ENCODE peak calls at places on chromosome 7, in eight cellular contexts. M is tibial nerve, F is endothelial cell, P is astrocyte of the spinal cord, E is GM10248, Y is lower leg skin, J is foreskin keratinocyte, O is upper lobe of right lung. R is an unnamed sample.

GRCh38 chr7:28572321-28573058 is 160.2 kb downstream of the CREB5 start:
- DNase-seq in Y (no peak), J (no peak), F (no peak), O (no peak), M (no peak), P (no peak), E (no peak), R (no peak)

GRCh38 chr7:157780312-157780711 is 443.5 kb downstream of the DNAJB6 start:
- DNase-seq in M (no peak), E (no peak), O (peak; percentile 46), Y (peak; percentile 76), F (no peak), J (no peak), P (no peak), R (no peak)

GRCh38 chr7:118080947-118081346 is 103.0 kb upstream of the LSM8 start:
- DNase-seq in O (no peak), Y (no peak), F (no peak), P (peak; percentile 87), M (no peak), E (peak; percentile 24), J (peak; percentile 94), R (peak; percentile 20)

GRCh38 chr7:36175872-36176271 is 22.8 kb downstream of the EEPD1 start:
- DNase-seq in Y (peak; percentile 89), F (no peak), J (no peak), M (no peak), P (no peak), O (peak; percentile 72), E (no peak), R (no peak)

GRCh38 chr7:139744768-139745250 is 33.0 kb downstream of the HIPK2 start:
- DNase-seq in O (no peak), M (no peak), P (no peak), J (no peak), Y (peak; percentile 50), F (no peak), E (no peak), R (no peak)

GRCh38 chr7:43039346-43039745 is 73.1 kb upstream of the HECW1 start:
- DNase-seq in J (no peak), Y (no peak), F (no peak), E (no peak), O (no peak), P (no peak), M (no peak), R (no peak)

GRCh38 chr7:55348502-55348901 is 16.6 kb upstream of the LANCL2 start:
- DNase-seq in O (no peak), F (no peak), P (peak; percentile 40), Y (no peak), M (no peak), J (no peak), E (no peak), R (no peak)

GRCh38 chr7:134865001-134865845 is 85.8 kb downstream of the CALD1 start:
- DNase-seq in M (no peak), E (peak; percentile 16), P (peak; percentile 38), F (no peak), J (no peak), O (no peak), Y (no peak), R (no peak)

GRCh38 chr7:69656890-69657289 is 58.6 kb downstream of the AUTS2 start:
- DNase-seq in O (no peak), Y (peak; percentile 91), J (no peak), E (no peak), M (peak; percentile 31), P (no peak), F (no peak), R (no peak)

GRCh38 chr7:141754939-141755338 is 9.0 kb upstream of the TAS2R3 start:
- DNase-seq in P (no peak), M (no peak), J (no peak), O (no peak), E (no peak), F (peak; percentile 35), Y (no peak), R (no peak)

GRCh38 chr7:35624299-35625186 is 70.4 kb downstream of the HERPUD2 start:
- DNase-seq in F (peak; percentile 63), E (peak; percentile 70), P (peak; percentile 32), Y (no peak), M (no peak), O (no peak), J (no peak), R (peak; percentile 18)

GRCh38 chr7:115210552-115210951 is 288.7 kb downstream of the MDFIC start:
- DNase-seq in Y (no peak), M (no peak), P (no peak), E (no peak), J (no peak), F (no peak), O (no peak), R (no peak)

DNA sequence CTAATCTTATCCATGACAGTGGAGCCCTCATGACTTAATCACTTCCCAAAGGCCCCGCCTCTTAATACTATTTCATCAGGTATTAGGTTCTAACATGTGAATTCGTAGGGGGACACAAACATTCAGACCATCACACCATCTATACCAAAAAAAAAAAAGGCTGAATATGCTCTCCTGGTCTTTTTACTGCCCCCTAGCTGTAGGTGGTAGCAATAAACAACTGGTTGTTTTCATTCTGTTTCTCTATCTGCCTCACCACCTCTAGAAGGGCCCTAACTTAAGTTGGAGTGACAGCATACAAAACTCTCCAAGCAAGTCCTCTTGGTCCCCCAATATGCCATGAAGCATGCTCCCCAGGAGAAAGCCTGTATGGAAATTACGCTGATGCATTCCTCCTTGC is 94.1 kb downstream of the GRM8 start:
- DNase-seq in E (peak; percentile 16), O (no peak), P (no peak), F (no peak), M (no peak), Y (no peak), J (no peak), R (no peak)
- TF ChIP-seq CTCF in E (peak; percentile 52), O (peak; percentile 16), P (no peak), F (peak; percentile 61), M (no peak), Y (no peak), J (peak; percentile 15), R (no peak)

GRCh38 chr7:44858161-44858560 is 10.3 kb upstream of the H2AZ2 start:
- DNase-seq in J (no peak), F (no peak), M (no peak), O (no peak), Y (no peak), E (no peak), P (no peak), R (no peak)
- TF ChIP-seq CTCF in J (peak; percentile 21), F (peak; percentile 52), M (no peak), O (no peak), Y (no peak), E (no peak), P (no peak), R (no peak)

GRCh38 chr7:30027065-30027456 is 559 bp upstream of the FKBP14 start:
- DNase-seq in E (peak; percentile 57), Y (no peak), J (peak; percentile 78), M (no peak), P (no peak), F (no peak), O (no peak), R (no peak)

GRCh38 chr7:30028749-30029635 is 780 bp downstream of the PLEKHA8 start:
- DNase-seq in P (peak; percentile 28), Y (no peak), J (no peak), F (no peak), E (peak; percentile 48), O (no peak), M (no peak), R (no peak)

GRCh38 chr7:30029696-30030095 is 1.5 kb downstream of the PLEKHA8 start:
- DNase-seq in O (no peak), E (no peak), J (no peak), P (no peak), F (no peak), M (no peak), Y (no peak), R (no peak)

GRCh38 chr7:30026229-30027064 is at the start of gene FKBP14:
- DNase-seq in J (peak; percentile 97), E (peak; percentile 90), Y (peak; percentile 99), M (peak; percentile 95), F (peak; percentile 89), P (peak; percentile 100), O (peak; percentile 97), R (peak; percentile 72)

GRCh38 chr7:30027915-30028748 is at the start of gene PLEKHA8:
- DNase-seq in E (peak; percentile 89), J (peak; percentile 75), M (peak; percentile 70), F (peak; percentile 97), Y (peak; percentile 97), O (peak; percentile 94), P (peak; percentile 89), R (peak; percentile 97)
- TF ChIP-seq CTCF in E (no peak), J (peak; percentile 15), M (peak; percentile 65), F (no peak), Y (no peak), O (no peak), P (no peak), R (no peak)

DNA sequence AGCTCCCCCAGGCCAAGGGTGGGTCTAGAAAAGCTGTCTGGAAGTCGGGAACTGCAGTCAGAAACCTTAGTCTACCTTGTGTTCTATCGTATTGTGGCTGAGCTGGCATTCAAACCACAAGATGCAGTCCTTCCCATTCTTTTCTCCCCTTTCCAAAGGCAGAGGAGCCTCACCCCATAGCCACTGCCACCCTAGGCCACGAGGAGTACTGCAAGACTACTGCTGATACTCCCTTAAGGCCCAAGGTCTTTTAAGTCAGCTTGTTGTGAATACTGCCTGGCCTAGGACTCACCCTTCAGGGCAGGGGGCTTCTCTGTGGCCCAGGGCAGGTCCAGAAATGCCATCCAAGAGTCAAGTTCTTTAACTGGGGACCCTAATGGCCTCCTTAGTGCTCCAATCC is 214.5 kb upstream of the CNTNAP2 start:
- DNase-seq in P (no peak), Y (no peak), J (no peak), E (no peak), M (no peak), F (no peak), O (no peak), R (no peak)
- TF ChIP-seq CTCF in P (no peak), Y (no peak), J (no peak), E (no peak), M (no peak), F (no peak), O (no peak), R (no peak)